ENCODE peak calls at places on chromosomes 6 and 20, in seven cellular contexts. D is nephron progenitor cell; Y is activated T-cell treated with anti-CD3 and anti-CD28 coated beads, Interleukin-2, amount 50 U/mL, for 4 hours; O is GM10248; C is cardiac fibroblast; H is foreskin fibroblast; E is stimulated activated CD8-positive, alpha-beta memory T cell treated with anti-CD3 and anti-CD28 coated beads, Interleukin-15, amount 100 ng/mL, for 24 hours. Z is an unnamed sample.

GRCh38 chr6:36873115-36873514 is 1.5 kb downstream of the PPIL1 start:
- DNase-seq in D (no peak), Y (no peak), O (no peak), C (no peak), H (no peak), E (no peak), Z (no peak)

GRCh38 chr6:53956068-53956711 is 155.1 kb upstream of the MLIP start:
- DNase-seq in D (peak; percentile 66), Y (no peak), O (peak; percentile 55), C (peak; percentile 57), H (peak; percentile 76), E (no peak), Z (peak; percentile 29)

GRCh38 chr20:61951695-61952533 is 113.8 kb downstream of the TAF4 start:
- DNase-seq in D (peak; percentile 91), Y (no peak), O (no peak), C (no peak), H (peak; percentile 10), E (no peak), Z (peak; percentile 24)

GRCh38 chr6:3410385-3411360 is 46.2 kb downstream of the SLC22A23 start:
- DNase-seq in D (peak; percentile 75), Y (peak; percentile 61), O (peak; percentile 67), C (peak; percentile 75), H (peak; percentile 75), E (peak; percentile 38), Z (no peak)

GRCh38 chr6:44615621-44616020 is 228.1 kb downstream of the CDC5L start:
- DNase-seq in D (no peak), Y (no peak), O (no peak), C (no peak), H (no peak), E (no peak), Z (no peak)

GRCh38 chr6:16199792-16200191 is 38.6 kb upstream of the GMPR start:
- DNase-seq in D (peak; percentile 21), Y (no peak), O (no peak), C (no peak), H (peak; percentile 26), E (no peak), Z (no peak)

GRCh38 chr6:163962627-163963117 is 548.2 kb downstream of the QKI start:
- DNase-seq in D (no peak), Y (no peak), O (no peak), C (no peak), H (no peak), E (no peak), Z (no peak)

GRCh38 chr6:722077-722524 is 29.2 kb upstream of the EXOC2 start:
- DNase-seq in D (peak; percentile 81), Y (peak; percentile 68), O (peak; percentile 79), C (peak; percentile 90), H (peak; percentile 95), E (peak; percentile 40), Z (peak; percentile 51)

GRCh38 chr6:134517145-134517658 is 199.3 kb upstream of the SGK1 start:
- DNase-seq in D (peak; percentile 31), Y (no peak), O (no peak), C (peak; percentile 94), H (peak; percentile 93), E (no peak), Z (no peak)

GRCh38 chr20:39233755-39234154 is 271.6 kb downstream of the DHX35 start:
- DNase-seq in D (no peak), Y (no peak), O (no peak), C (no peak), H (no peak), E (no peak), Z (no peak)

GRCh38 chr20:47241345-47241781 is 115.1 kb downstream of the ZMYND8 start:
- DNase-seq in D (no peak), Y (no peak), O (no peak), C (peak; percentile 97), H (peak; percentile 72), E (no peak), Z (no peak)

GRCh38 chr20:891121-892080 is 24.7 kb downstream of the ANGPT4 start:
- DNase-seq in D (peak; percentile 21), Y (no peak), O (no peak), C (no peak), H (no peak), E (no peak), Z (no peak)

GRCh38 chr20:49893242-49894072 is 21.9 kb downstream of the SPATA2 start:
- DNase-seq in D (no peak), Y (no peak), O (no peak), C (no peak), H (peak; percentile 24), E (no peak), Z (no peak)

GRCh38 chr20:13220857-13221297 is at the start of gene ISM1:
- DNase-seq in D (peak; percentile 73), Y (peak; percentile 35), O (peak; percentile 30), C (peak; percentile 5), H (peak; percentile 56), E (peak; percentile 21), Z (peak; percentile 39)

GRCh38 chr6:85864453-85865401 is 222.0 kb upstream of the SYNCRIP start:
- DNase-seq in D (no peak), Y (no peak), O (peak; percentile 1), C (peak; percentile 39), H (peak; percentile 30), E (no peak), Z (no peak)

GRCh38 chr6:113146878-113147277 is 710.3 kb upstream of the MARCKS start:
- DNase-seq in D (no peak), Y (no peak), O (no peak), C (no peak), H (no peak), E (no peak), Z (no peak)

GRCh38 chr6:56808871-56809359 is 146.0 kb upstream of the BEND6 start:
- DNase-seq in D (no peak), Y (no peak), O (no peak), C (peak; percentile 66), H (peak; percentile 36), E (no peak), Z (no peak)

GRCh38 chr6:1503811-1504210 is 105.9 kb upstream of the FOXC1 start:
- DNase-seq in D (no peak), Y (no peak), O (no peak), C (no peak), H (peak; percentile 59), E (no peak), Z (no peak)

Z was measured in breast epithelium.